ENCODE peak calls at places on chromosomes 3 and 15, in nine cellular contexts. S is erythroblast, Q is NCI-H2171 treated with DMSO at 0.1 percent for 48 hours, W is LoVo, Y is AG09319, R is brain microvascular endothelial cell, G is RPMI8226, Z is foreskin fibroblast, H is AG09309. V is an unnamed sample.

GRCh38 chr3:134253475-134254231 is 3.0 kb upstream of the RYK start:
- DNase-seq in Q (no peak), S (no peak), W (no peak), Y (no peak), H (no peak), R (no peak), Z (no peak), G (peak), V (no peak)

GRCh38 chr3:175479800-175480199 is 620.7 kb downstream of the NAALADL2 start:
- DNase-seq in W (no peak), G (no peak), Y (no peak), H (no peak), R (no peak), Q (no peak), S (no peak), Z (no peak), V (no peak)

GRCh38 chr3:42547401-42547945 is 34.3 kb downstream of the SEC22C start:
- DNase-seq in H (peak), W (peak), Z (peak), Q (peak), R (peak), G (peak), Y (no peak), S (peak), V (peak)

GRCh38 chr3:88912294-88913014 is 195.0 kb upstream of the EPHA3 start:
- DNase-seq in S (no peak), Z (no peak), Y (no peak), H (no peak), Q (no peak), W (no peak), G (no peak), R (no peak), V (no peak)

GRCh38 chr3:160200328-160200727 is 24.9 kb upstream of the C3orf80 start:
- DNase-seq in Y (no peak), W (no peak), Z (no peak), S (no peak), Q (no peak), R (no peak), H (no peak), G (no peak), V (no peak)

GRCh38 chr3:112357888-112358287 is 24.9 kb downstream of the CD200 start:
- DNase-seq in W (no peak), R (no peak), S (no peak), Y (no peak), G (no peak), Q (no peak), Z (no peak), H (no peak), V (no peak)

GRCh38 chr3:50138266-50139230 is 16.6 kb upstream of the SEMA3F start:
- DNase-seq in R (no peak), W (no peak), Q (peak), Z (peak), H (no peak), Y (no peak), S (no peak), G (no peak), V (no peak)

GRCh38 chr3:131903988-131904415 is 130.8 kb downstream of the CPNE4 start:
- DNase-seq in R (peak), H (peak), Q (no peak), G (no peak), W (no peak), Z (peak), S (no peak), Y (peak), V (peak)

GRCh38 chr3:46372492-46373359 is 2.0 kb downstream of the CCR5 start:
- DNase-seq in R (peak), S (peak), Q (peak), W (no peak), Z (peak), Y (no peak), H (peak), G (peak), V (peak)

GRCh38 chr3:39146083-39146501 is 7.3 kb downstream of the CSRNP1 start:
- DNase-seq in W (no peak), Q (no peak), Z (no peak), Y (no peak), S (no peak), G (no peak), H (no peak), R (no peak), V (no peak)

GRCh38 chr3:131386429-131386926 is 4.9 kb downstream of the NUDT16 start:
- DNase-seq in Y (no peak), Q (no peak), W (no peak), H (no peak), R (no peak), Z (peak), G (peak), S (no peak), V (no peak)

GRCh38 chr3:56314842-56315241 is 153.4 kb downstream of the ERC2 start:
- DNase-seq in G (no peak), W (no peak), Z (peak), S (no peak), H (peak), R (peak), Q (peak), Y (peak), V (peak)

GRCh38 chr3:52123106-52123708 is 31.0 kb downstream of the POC1A start:
- DNase-seq in Z (peak), Y (peak), G (peak), Q (no peak), W (peak), R (peak), S (peak), H (no peak), V (peak)

GRCh38 chr3:169948559-169949371 is 17.8 kb upstream of the SEC62 start:
- DNase-seq in R (no peak), G (no peak), Y (no peak), S (no peak), W (no peak), Q (no peak), H (no peak), Z (no peak), V (no peak)

GRCh38 chr15:77769700-77770099 is 137.0 kb upstream of the LINGO1 start:
- DNase-seq in G (no peak), S (no peak), H (no peak), W (no peak), Z (no peak), Y (no peak), R (no peak), Q (no peak), V (no peak)

GRCh38 chr3:197030379-197031314 is 1.0 kb upstream of the MELTF start:
- DNase-seq in S (no peak), R (no peak), Z (peak), H (no peak), G (no peak), Q (no peak), Y (no peak), W (no peak), V (no peak)

GRCh38 chr3:123116116-123116515 is 49.3 kb downstream of the PDIA5 start:
- DNase-seq in R (no peak), S (no peak), Y (no peak), H (no peak), W (no peak), G (no peak), Z (no peak), Q (no peak), V (no peak)

GRCh38 chr3:195117978-195118581 is 152.9 kb downstream of the XXYLT1 start:
- DNase-seq in Z (no peak), H (no peak), W (peak), Q (no peak), R (peak), G (no peak), Y (no peak), S (peak), V (peak)

GRCh38 chr3:49785565-49786356 is 581 bp downstream of the IP6K1 start:
- DNase-seq in R (no peak), Y (no peak), Z (peak), Q (no peak), G (peak), S (peak), H (no peak), W (peak), V (peak)

GRCh38 chr3:171565671-171566070 is 105.5 kb upstream of the TNIK start:
- DNase-seq in H (peak), Z (peak), Q (peak), S (no peak), R (peak), Y (peak), G (no peak), W (no peak), V (no peak)

GRCh38 chr3:9897408-9898372 is 5.0 kb upstream of the IL17RE start:
- DNase-seq in R (no peak), Y (no peak), Q (no peak), H (no peak), Z (peak), W (peak), G (peak), S (peak), V (peak)

GRCh38 chr3:108448593-108448992 is 61.8 kb downstream of the MYH15 start:
- DNase-seq in Q (no peak), W (no peak), R (no peak), Y (no peak), S (no peak), G (no peak), Z (no peak), H (no peak), V (no peak)

GRCh38 chr3:158727499-158728377 is 4.5 kb downstream of the RARRES1 start:
- DNase-seq in Y (no peak), H (no peak), Z (peak), Q (peak), G (peak), W (peak), S (peak), R (peak), V (peak)

GRCh38 chr3:138114988-138115971 is at the start of gene DZIP1L:
- DNase-seq in G (peak), Q (peak), H (no peak), S (peak), Y (peak), Z (peak), W (peak), R (peak), V (peak)

GRCh38 chr15:69388259-69388658 is 25.9 kb upstream of the KIF23 start:
- DNase-seq in R (no peak), G (no peak), H (no peak), Z (peak), Q (no peak), W (no peak), S (no peak), Y (peak), V (no peak)

GRCh38 chr3:11236588-11237461 is 35.4 kb upstream of the ATG7 start:
- DNase-seq in Q (peak), W (peak), R (peak), S (peak), H (no peak), Z (peak), G (peak), Y (peak), V (peak)

GRCh38 chr15:33104276-33104675 is 90.2 kb downstream of the FMN1 start:
- DNase-seq in R (peak), Z (peak), G (no peak), H (peak), Y (peak), Q (no peak), W (peak), S (no peak), V (peak)

GRCh38 chr15:93035953-93036810 is 52.8 kb downstream of the RGMA start:
- DNase-seq in H (no peak), G (peak), Z (peak), R (no peak), Q (no peak), Y (no peak), S (peak), W (peak), V (peak)

GRCh38 chr15:96122077-96123027 is 208.1 kb upstream of the NR2F2 start:
- DNase-seq in Z (peak), G (no peak), R (peak), Y (no peak), S (no peak), W (peak), H (no peak), Q (no peak), V (peak)

GRCh38 chr3:102006812-102007485 is 157.6 kb downstream of the NFKBIZ start:
- DNase-seq in R (peak), H (peak), G (peak), S (no peak), W (peak), Q (no peak), Z (peak), Y (peak), V (no peak)

GRCh38 chr3:179181021-179181472 is 32.9 kb downstream of the PIK3CA start:
- DNase-seq in R (no peak), G (no peak), S (peak), Y (no peak), W (no peak), H (no peak), Q (no peak), Z (peak), V (no peak)

GRCh38 chr3:41847679-41848078 is 114.2 kb downstream of the ULK4 start:
- DNase-seq in Z (no peak), S (no peak), Q (no peak), W (no peak), R (no peak), Y (no peak), H (no peak), G (no peak), V (no peak)

GRCh38 chr15:51160484-51160883 is 65.8 kb upstream of the TNFAIP8L3 start:
- DNase-seq in H (no peak), W (no peak), Y (no peak), G (no peak), Q (no peak), Z (no peak), S (no peak), R (no peak), V (no peak)

V was measured in SW480.